ENCODE peak calls at places on chromosome 11, in seven cellular contexts. F, A, B, S, D, M and V are unnamed samples.

GRCh38 chr11:128490092-128490491 is 97.3 kb downstream of the ETS1 start:
- DNase-seq in F (no peak), A (no peak), B (no peak), S (no peak), D (no peak), M (no peak), V (no peak)

GRCh38 chr11:116986521-116987105 is 111.6 kb downstream of the SIK3 start:
- DNase-seq in F (no peak), A (no peak), B (no peak), S (no peak), D (no peak), M (no peak), V (no peak)

GRCh38 chr11:112292785-112293407 is 32.2 kb upstream of the PLET1 start:
- DNase-seq in F (peak; percentile 16), A (no peak), B (peak; percentile 83), S (no peak), D (no peak), M (no peak), V (no peak)

GRCh38 chr11:117419136-117419914 is 91.7 kb downstream of the CEP164 start:
- DNase-seq in F (no peak), A (no peak), B (no peak), S (no peak), D (no peak), M (no peak), V (no peak)

GRCh38 chr11:65555693-65556231 is 2.4 kb downstream of the LTBP3 start:
- DNase-seq in F (peak; percentile 84), A (no peak), B (peak; percentile 71), S (peak; percentile 71), D (peak; percentile 46), M (no peak), V (no peak)

GRCh38 chr11:111283945-111284481 is 14.3 kb upstream of the POU2AF3 start:
- DNase-seq in F (no peak), A (peak; percentile 54), B (no peak), S (no peak), D (peak; percentile 74), M (no peak), V (no peak)

GRCh38 chr11:89503422-89503821 is 12.2 kb upstream of the NOX4 start:
- DNase-seq in F (no peak), A (no peak), B (no peak), S (no peak), D (no peak), M (no peak), V (no peak)

GRCh38 chr11:2564588-2565440 is 120.0 kb downstream of the KCNQ1 start:
- DNase-seq in F (no peak), A (peak; percentile 8), B (peak; percentile 39), S (no peak), D (no peak), M (no peak), V (no peak)

GRCh38 chr11:5336331-5336730 is 7.0 kb downstream of the OR51B5 start:
- DNase-seq in F (no peak), A (no peak), B (no peak), S (no peak), D (no peak), M (no peak), V (no peak)

GRCh38 chr11:23540101-23540561 is 679.9 kb upstream of the CCDC179 start:
- DNase-seq in F (peak; percentile 27), A (no peak), B (no peak), S (no peak), D (peak; percentile 30), M (no peak), V (no peak)

GRCh38 chr11:129077191-129077590 is 114.9 kb downstream of the ARHGAP32 start:
- DNase-seq in F (no peak), A (no peak), B (no peak), S (no peak), D (no peak), M (no peak), V (no peak)

GRCh38 chr11:68396526-68396925 is 64.0 kb upstream of the PPP6R3 start:
- DNase-seq in F (no peak), A (no peak), B (no peak), S (no peak), D (no peak), M (no peak), V (no peak)
- H3K4me3 ChIP-seq in F (no peak overlapping the region), A (no peak overlapping the region), B (no peak overlapping the region), S (no peak overlapping the region), D (no peak overlapping the region), M (no peak overlapping the region), V (no peak overlapping the region)

DNA sequence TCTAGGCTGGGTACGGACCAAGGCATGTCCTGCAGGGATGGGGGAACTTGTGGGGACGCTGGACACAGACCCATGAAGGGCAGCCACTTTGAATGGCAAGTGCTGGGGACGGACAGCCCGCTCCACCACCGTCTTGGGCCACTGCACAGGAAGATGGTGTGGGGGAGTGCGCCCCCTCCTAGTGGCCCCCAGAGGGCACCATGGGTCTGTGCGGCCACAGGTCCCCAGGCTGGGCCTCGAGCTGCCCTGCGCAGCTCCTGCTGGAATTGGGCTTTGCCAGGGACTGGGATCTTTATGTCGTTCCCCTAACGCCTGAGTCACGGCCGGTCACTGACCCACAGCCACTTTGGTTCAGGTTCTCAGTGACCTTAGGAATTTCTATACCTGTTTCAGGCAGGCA is 44.4 kb downstream of the NAT10 start:
- DNase-seq in F (peak; percentile 33), A (no peak), B (no peak), S (no peak), D (no peak), M (no peak), V (no peak)
- TF ChIP-seq CTCF in F (peak; percentile 34), A (peak; percentile 8), B (peak; percentile 24), S (peak; percentile 30), D (no peak), M (no peak), V (no peak)

DNA sequence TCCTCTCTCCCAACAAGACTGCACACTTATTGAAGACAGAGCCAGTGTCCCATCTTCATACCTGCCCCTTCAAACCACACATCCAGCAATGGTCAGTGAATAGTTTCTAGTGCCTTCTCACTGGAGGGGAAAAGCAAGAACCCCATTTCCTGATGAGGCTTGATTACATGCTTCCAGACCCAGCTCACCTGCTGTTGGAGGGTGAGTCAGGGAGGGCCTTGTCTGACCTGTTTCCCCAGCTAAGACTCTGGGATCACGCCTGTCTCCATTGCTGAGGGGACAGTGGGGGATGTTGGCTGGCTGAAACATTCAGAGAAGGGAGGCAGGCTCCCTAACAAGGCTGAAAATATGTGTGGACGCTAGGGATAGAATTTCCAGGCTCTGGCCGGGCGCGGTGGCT is 27.5 kb upstream of the ZDHHC13 start:
- DNase-seq in F (no peak), A (no peak), B (no peak), S (no peak), D (no peak), M (no peak), V (no peak)
- H3K27ac ChIP-seq in F (no peak overlapping the region), A (no peak overlapping the region), B (no peak overlapping the region), S (no peak overlapping the region), D (no peak overlapping the region), M (no peak overlapping the region), V (no peak overlapping the region)

DNA sequence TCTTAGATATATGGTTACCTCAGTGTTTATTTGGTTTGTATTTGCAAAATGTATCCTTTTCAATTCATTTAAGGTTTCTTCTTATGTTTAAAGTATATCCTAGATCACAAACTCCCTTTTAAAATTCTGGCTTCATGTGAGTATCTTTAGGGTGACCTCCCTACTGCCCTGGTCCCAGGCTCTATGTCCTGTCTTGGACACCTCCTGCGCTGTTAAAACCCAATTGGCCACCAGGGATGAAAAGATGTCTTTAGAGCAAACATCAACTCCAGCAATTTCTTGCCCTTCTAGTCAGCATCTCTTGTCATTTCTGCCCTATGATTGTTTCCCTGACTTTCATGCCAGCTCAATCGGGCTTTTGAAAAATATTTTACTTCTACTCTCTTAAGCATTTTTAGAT is 28.8 kb upstream of the SYT13 start:
- DNase-seq in F (no peak), A (no peak), B (no peak), S (no peak), D (no peak), M (no peak), V (no peak)
- H3K4me3 ChIP-seq in F (no peak overlapping the region), A (no peak overlapping the region), B (no peak overlapping the region), S (no peak overlapping the region), D (no peak overlapping the region), M (no peak overlapping the region), V (no peak overlapping the region)

DNA sequence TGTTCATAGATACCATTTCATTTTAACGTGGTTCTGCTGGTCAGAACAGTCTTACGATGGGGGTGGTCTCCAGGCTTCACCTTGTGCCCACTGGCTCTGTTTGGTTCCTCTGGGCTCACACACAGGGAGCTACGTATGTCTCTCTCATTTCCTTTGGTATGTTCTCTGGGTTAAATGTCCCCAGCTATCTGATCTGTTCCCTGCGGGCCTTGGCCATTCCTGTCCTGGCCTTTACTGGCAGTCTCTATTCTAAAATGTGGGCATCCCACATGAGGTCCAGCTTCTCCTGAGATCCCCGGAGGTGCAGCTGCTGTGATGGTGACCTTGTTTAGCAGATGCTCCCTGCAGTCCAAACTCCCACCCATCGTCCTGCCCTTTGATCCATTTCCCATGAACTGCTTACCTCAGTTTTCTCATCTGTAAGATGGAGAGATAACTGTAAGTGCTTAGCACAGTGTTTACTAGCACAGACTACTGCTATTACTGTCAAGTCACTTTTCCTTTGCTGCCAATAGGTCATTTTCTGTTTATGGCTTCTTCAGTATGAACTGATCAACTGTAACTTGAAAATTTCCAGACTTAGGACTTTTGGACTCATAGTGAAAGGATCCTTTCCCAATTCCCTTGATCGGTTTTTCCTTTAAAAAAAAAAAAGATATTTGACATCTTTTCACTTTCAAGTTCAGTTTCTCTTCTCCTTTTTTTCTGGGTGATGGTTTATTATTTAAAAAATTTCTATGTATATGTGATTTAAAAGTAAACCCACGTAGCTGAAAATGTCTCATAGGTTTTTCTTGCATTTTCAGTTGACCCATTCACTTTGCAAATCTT is 92.9 kb downstream of the PTPRJ start:
- DNase-seq in F (no peak), A (no peak), B (no peak), S (no peak), D (no peak), M (no peak), V (no peak)
- TF ChIP-seq CTCF in F (no peak), A (no peak), B (no peak), S (no peak), D (no peak), M (no peak), V (no peak)

GRCh38 chr11:121426476-121427454 is 25.3 kb upstream of the SORL1 start:
- DNase-seq in F (no peak), A (no peak), B (no peak), S (peak; percentile 12), D (peak; percentile 58), M (no peak), V (peak; percentile 68)

GRCh38 chr11:121435132-121435531 is 17.0 kb upstream of the SORL1 start:
- DNase-seq in F (no peak), A (no peak), B (no peak), S (no peak), D (no peak), M (no peak), V (no peak)

GRCh38 chr11:121425818-121426217 is 26.3 kb upstream of the SORL1 start:
- DNase-seq in F (no peak), A (no peak), B (no peak), S (no peak), D (no peak), M (no peak), V (no peak)

GRCh38 chr11:121431820-121432526 is 20.1 kb upstream of the SORL1 start:
- DNase-seq in F (no peak), A (no peak), B (no peak), S (no peak), D (no peak), M (no peak), V (no peak)

GRCh38 chr11:121429556-121429955 is 22.6 kb upstream of the SORL1 start:
- DNase-seq in F (no peak), A (no peak), B (no peak), S (no peak), D (no peak), M (no peak), V (no peak)
- H3K27ac ChIP-seq in F (no peak overlapping the region), A (no peak overlapping the region), B (no peak overlapping the region), S (no peak overlapping the region), D (no peak overlapping the region), M (no peak overlapping the region), V (no peak overlapping the region)